ENCODE peak calls at places on chromosomes 5 and 9, in six cellular contexts. One of them, this sample, is unnamed.

GRCh38 chr9:75039006-75039405 is 10.9 kb upstream of the CARNMT1 start:
- DNase-seq in AG10803: peak
- DNase-seq in AG09309: peak
- DNase-seq in choroid plexus epithelial cell: peak
- DNase-seq in hepatocyte: peak
- DNase-seq in MM.1S: no peak
- DNase-seq in this sample: peak

GRCh38 chr5:72498284-72498683 is 8.9 kb downstream of the ZNF366 start:
- DNase-seq in AG10803: peak
- DNase-seq in AG09309: no peak
- DNase-seq in choroid plexus epithelial cell: peak
- DNase-seq in hepatocyte: no peak
- DNase-seq in MM.1S: no peak
- DNase-seq in this sample: peak

GRCh38 chr9:123349691-123350480 is 6.1 kb upstream of the CRB2 start:
- DNase-seq in AG10803: peak
- DNase-seq in AG09309: no peak
- DNase-seq in choroid plexus epithelial cell: peak
- DNase-seq in hepatocyte: peak
- DNase-seq in MM.1S: peak
- DNase-seq in this sample: peak

GRCh38 chr5:174736351-174736721 is 12.0 kb downstream of the MSX2 start:
- DNase-seq in AG10803: peak
- DNase-seq in AG09309: peak
- DNase-seq in choroid plexus epithelial cell: peak
- DNase-seq in hepatocyte: peak
- DNase-seq in MM.1S: no peak
- DNase-seq in this sample: peak

GRCh38 chr5:169650701-169651331 is 13.7 kb downstream of the DOCK2 start:
- DNase-seq in AG10803: peak
- DNase-seq in AG09309: peak
- DNase-seq in choroid plexus epithelial cell: peak
- DNase-seq in hepatocyte: no peak
- DNase-seq in MM.1S: no peak
- DNase-seq in this sample: peak

GRCh38 chr5:174832811-174833210 is 108.4 kb downstream of the MSX2 start:
- DNase-seq in AG10803: no peak
- DNase-seq in AG09309: no peak
- DNase-seq in choroid plexus epithelial cell: no peak
- DNase-seq in hepatocyte: no peak
- DNase-seq in MM.1S: no peak
- DNase-seq in this sample: no peak

GRCh38 chr5:149005077-149005892 is 57.6 kb downstream of the SH3TC2 start:
- DNase-seq in AG10803: peak
- DNase-seq in AG09309: peak
- DNase-seq in choroid plexus epithelial cell: peak
- DNase-seq in hepatocyte: peak
- DNase-seq in MM.1S: no peak
- DNase-seq in this sample: peak

GRCh38 chr5:2502970-2503594 is 248.4 kb downstream of the IRX2 start:
- DNase-seq in AG10803: no peak
- DNase-seq in AG09309: no peak
- DNase-seq in choroid plexus epithelial cell: no peak
- DNase-seq in hepatocyte: no peak
- DNase-seq in MM.1S: peak
- DNase-seq in this sample: no peak

GRCh38 chr5:132446621-132447020 is 44.0 kb downstream of the IRF1 start:
- DNase-seq in AG10803: peak
- DNase-seq in AG09309: peak
- DNase-seq in choroid plexus epithelial cell: peak
- DNase-seq in hepatocyte: no peak
- DNase-seq in MM.1S: no peak
- DNase-seq in this sample: peak

GRCh38 chr5:58439094-58439644 is 20.7 kb downstream of the PLK2 start:
- DNase-seq in AG10803: no peak
- DNase-seq in AG09309: no peak
- DNase-seq in choroid plexus epithelial cell: no peak
- DNase-seq in hepatocyte: no peak
- DNase-seq in MM.1S: no peak
- DNase-seq in this sample: no peak

GRCh38 chr5:120621339-120621738 is 157.2 kb downstream of the PRR16 start:
- DNase-seq in AG10803: no peak
- DNase-seq in AG09309: no peak
- DNase-seq in choroid plexus epithelial cell: no peak
- DNase-seq in hepatocyte: no peak
- DNase-seq in MM.1S: no peak
- DNase-seq in this sample: no peak

GRCh38 chr5:76303917-76304316 is 99.2 kb upstream of the IQGAP2 start:
- DNase-seq in AG10803: no peak
- DNase-seq in AG09309: no peak
- DNase-seq in choroid plexus epithelial cell: no peak
- DNase-seq in hepatocyte: peak
- DNase-seq in MM.1S: peak
- DNase-seq in this sample: no peak

GRCh38 chr5:35919191-35919590 is 19.2 kb downstream of the CAPSL start:
- DNase-seq in AG10803: peak
- DNase-seq in AG09309: peak
- DNase-seq in choroid plexus epithelial cell: peak
- DNase-seq in hepatocyte: peak
- DNase-seq in MM.1S: no peak
- DNase-seq in this sample: peak

GRCh38 chr9:89441655-89441970 is 56.3 kb downstream of the SEMA4D start:
- DNase-seq in AG10803: no peak
- DNase-seq in AG09309: no peak
- DNase-seq in choroid plexus epithelial cell: no peak
- DNase-seq in hepatocyte: no peak
- DNase-seq in MM.1S: no peak
- DNase-seq in this sample: no peak

GRCh38 chr5:112762113-112762810 is 24.6 kb downstream of the APC start:
- DNase-seq in AG10803: peak
- DNase-seq in AG09309: no peak
- DNase-seq in choroid plexus epithelial cell: peak
- DNase-seq in hepatocyte: no peak
- DNase-seq in MM.1S: no peak
- DNase-seq in this sample: peak

GRCh38 chr9:4821133-4821532 is 28.4 kb downstream of the RCL1 start:
- DNase-seq in AG10803: no peak
- DNase-seq in AG09309: no peak
- DNase-seq in choroid plexus epithelial cell: no peak
- DNase-seq in hepatocyte: no peak
- DNase-seq in MM.1S: no peak
- DNase-seq in this sample: no peak

GRCh38 chr9:88041447-88041846 is 67.1 kb upstream of the CDK20 start:
- DNase-seq in AG10803: peak
- DNase-seq in AG09309: no peak
- DNase-seq in choroid plexus epithelial cell: peak
- DNase-seq in hepatocyte: peak
- DNase-seq in MM.1S: no peak
- DNase-seq in this sample: peak
- TF ChIP-seq CTCF in AG10803: peak
- TF ChIP-seq CTCF in AG09309: peak
- TF ChIP-seq CTCF in choroid plexus epithelial cell: peak
- TF ChIP-seq CTCF in hepatocyte: peak
- TF ChIP-seq CTCF in MM.1S: peak
- TF ChIP-seq CTCF in this sample: peak

GRCh38 chr5:124869481-124870033 is 123.1 kb upstream of the ZNF608 start:
- DNase-seq in AG10803: no peak
- DNase-seq in AG09309: no peak
- DNase-seq in choroid plexus epithelial cell: no peak
- DNase-seq in hepatocyte: no peak
- DNase-seq in MM.1S: no peak
- DNase-seq in this sample: no peak

GRCh38 chr5:124867064-124867707 is 120.7 kb upstream of the ZNF608 start:
- DNase-seq in AG10803: peak
- DNase-seq in AG09309: peak
- DNase-seq in choroid plexus epithelial cell: peak
- DNase-seq in hepatocyte: no peak
- DNase-seq in MM.1S: no peak
- DNase-seq in this sample: peak

GRCh38 chr5:124868661-124869060 is 122.2 kb upstream of the ZNF608 start:
- DNase-seq in AG10803: peak
- DNase-seq in AG09309: no peak
- DNase-seq in choroid plexus epithelial cell: no peak
- DNase-seq in hepatocyte: no peak
- DNase-seq in MM.1S: no peak
- DNase-seq in this sample: no peak

GRCh38 chr5:124865603-124866354 is 119.3 kb upstream of the ZNF608 start:
- DNase-seq in AG10803: no peak
- DNase-seq in AG09309: no peak
- DNase-seq in choroid plexus epithelial cell: peak
- DNase-seq in hepatocyte: no peak
- DNase-seq in MM.1S: no peak
- DNase-seq in this sample: no peak

DNA sequence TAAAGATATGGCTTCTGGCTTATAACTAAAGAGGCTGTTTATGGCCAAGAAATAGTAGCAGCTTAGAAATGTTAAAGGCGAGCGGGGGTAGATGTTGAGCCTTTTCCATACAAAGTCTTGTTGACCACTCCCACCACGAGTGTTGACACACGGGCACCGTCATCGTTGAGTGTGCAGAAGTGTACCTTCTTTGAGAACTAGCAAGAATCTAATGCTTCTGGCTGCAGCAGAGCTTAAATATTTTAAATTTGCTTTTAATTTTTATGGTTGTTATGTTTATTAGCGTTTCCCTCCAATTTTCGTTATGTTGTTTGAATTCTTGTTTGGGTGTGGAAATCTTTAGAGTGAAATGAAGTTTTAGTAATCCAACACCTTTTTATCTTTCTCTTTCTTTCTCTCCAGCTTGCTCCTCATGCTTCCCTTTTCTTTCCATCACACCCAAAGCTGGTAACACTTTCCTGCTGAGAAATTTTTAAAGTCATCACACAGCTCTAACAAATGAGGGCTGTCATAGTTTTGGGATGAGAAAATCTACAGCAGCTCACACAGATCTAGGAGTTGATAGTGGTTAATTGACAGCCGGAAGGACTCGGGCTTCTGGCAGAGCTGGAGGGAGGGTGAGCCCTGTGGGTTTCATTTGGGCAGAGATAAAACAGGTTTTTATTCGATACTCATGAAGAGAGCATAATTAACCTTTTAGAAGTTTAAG is 120.1 kb upstream of the ZNF608 start:
- DNase-seq in AG10803: peak
- DNase-seq in AG09309: no peak
- DNase-seq in choroid plexus epithelial cell: no peak
- DNase-seq in hepatocyte: peak
- DNase-seq in MM.1S: no peak
- DNase-seq in this sample: no peak
- H3K4me3 ChIP-seq in AG10803: peak
- H3K4me3 ChIP-seq in AG09309: no peak
- H3K4me3 ChIP-seq in choroid plexus epithelial cell: no peak
- H3K4me3 ChIP-seq in hepatocyte: no peak
- H3K4me3 ChIP-seq in MM.1S: no peak
- H3K4me3 ChIP-seq in this sample: no peak

DNA sequence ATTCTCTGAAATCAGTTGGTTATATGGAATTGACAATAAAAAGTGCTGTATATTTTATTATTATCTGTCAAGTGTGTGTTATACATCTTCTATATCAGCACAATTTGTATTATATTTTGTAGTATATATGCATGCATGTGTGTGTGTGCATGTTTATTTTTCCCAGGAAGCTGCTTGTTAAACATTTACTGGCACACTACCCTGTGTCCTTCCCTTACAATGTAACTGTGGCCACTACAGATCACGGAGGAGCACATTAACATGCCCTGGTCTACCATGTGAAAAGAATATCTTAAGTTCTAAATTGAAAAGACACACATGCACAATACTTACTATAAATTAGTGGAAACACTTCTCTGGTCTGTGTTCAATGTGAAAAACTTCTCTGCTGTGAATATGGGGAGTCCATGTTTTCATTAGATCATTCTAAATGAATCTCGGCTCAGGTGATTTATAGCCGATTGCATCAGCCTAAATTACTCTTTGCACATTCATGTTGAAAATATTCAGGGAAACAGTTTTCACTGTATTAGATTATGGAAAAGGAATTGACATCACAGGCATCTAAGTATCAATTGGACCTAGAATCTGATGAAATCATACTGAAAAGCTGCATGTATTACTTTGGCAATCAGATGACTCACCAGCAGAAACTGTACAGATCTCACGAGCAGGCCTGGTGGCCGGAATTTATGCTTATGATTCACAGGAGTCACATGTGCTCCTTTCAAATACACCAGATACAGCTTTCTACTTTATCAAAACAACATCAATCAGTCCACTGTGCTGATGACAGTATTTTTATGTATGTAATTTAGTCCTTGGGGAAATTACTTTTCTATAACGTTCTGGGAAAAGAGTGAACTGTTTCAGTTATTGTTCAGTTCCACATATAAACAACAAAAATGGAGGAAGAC is 39.4 kb downstream of the LURAP1L start:
- DNase-seq in AG10803: peak
- DNase-seq in AG09309: peak
- DNase-seq in choroid plexus epithelial cell: peak
- DNase-seq in hepatocyte: peak
- DNase-seq in MM.1S: peak
- DNase-seq in this sample: peak
- TF ChIP-seq CTCF in AG10803: peak
- TF ChIP-seq CTCF in AG09309: peak
- TF ChIP-seq CTCF in choroid plexus epithelial cell: peak
- TF ChIP-seq CTCF in hepatocyte: peak
- TF ChIP-seq CTCF in MM.1S: no peak
- TF ChIP-seq CTCF in this sample: peak

GRCh38 chr9:120927125-120928014 is 774 bp upstream of the TRAF1 start:
- DNase-seq in AG10803: no peak
- DNase-seq in AG09309: no peak
- DNase-seq in choroid plexus epithelial cell: no peak
- DNase-seq in hepatocyte: no peak
- DNase-seq in MM.1S: no peak
- DNase-seq in this sample: no peak

GRCh38 chr9:120924698-120925534 is 1.7 kb downstream of the TRAF1 start:
- DNase-seq in AG10803: no peak
- DNase-seq in AG09309: no peak
- DNase-seq in choroid plexus epithelial cell: no peak
- DNase-seq in hepatocyte: no peak
- DNase-seq in MM.1S: no peak
- DNase-seq in this sample: no peak

GRCh38 chr9:120928015-120928719 is 1.6 kb upstream of the TRAF1 start:
- DNase-seq in AG10803: no peak
- DNase-seq in AG09309: no peak
- DNase-seq in choroid plexus epithelial cell: no peak
- DNase-seq in hepatocyte: peak
- DNase-seq in MM.1S: no peak
- DNase-seq in this sample: no peak

GRCh38 chr9:120925535-120926396 is 830 bp downstream of the TRAF1 start:
- DNase-seq in AG10803: peak
- DNase-seq in AG09309: no peak
- DNase-seq in choroid plexus epithelial cell: peak
- DNase-seq in hepatocyte: peak
- DNase-seq in MM.1S: no peak
- DNase-seq in this sample: peak

DNA sequence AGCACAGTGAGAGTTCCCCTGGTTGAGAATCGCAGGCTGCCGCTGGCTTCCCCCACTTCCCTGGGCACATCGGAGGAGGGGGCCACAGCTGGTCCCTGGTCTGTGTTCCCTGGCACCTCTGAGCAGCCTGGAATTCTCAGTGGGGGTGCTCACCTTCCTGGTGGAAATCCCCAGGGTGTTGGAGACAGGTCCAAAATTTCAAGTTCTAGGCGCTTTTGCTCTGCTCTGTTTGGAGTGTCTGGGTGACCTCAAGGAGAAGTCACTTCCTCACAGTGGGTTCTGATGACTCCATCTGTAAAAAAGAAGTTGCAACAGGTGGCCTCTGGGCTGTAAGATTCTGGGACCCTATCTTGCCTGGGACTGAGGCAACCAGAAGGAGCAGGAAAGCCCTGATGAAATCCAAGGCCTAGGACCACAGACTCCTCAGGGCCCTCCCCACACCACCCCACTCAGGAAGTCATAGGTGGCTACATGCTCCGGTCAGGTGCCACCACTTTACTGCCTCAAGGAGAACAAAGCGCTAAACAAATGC is at the start of gene TRAF1:
- DNase-seq in AG10803: no peak
- DNase-seq in AG09309: no peak
- DNase-seq in choroid plexus epithelial cell: no peak
- DNase-seq in hepatocyte: no peak
- DNase-seq in MM.1S: no peak
- DNase-seq in this sample: no peak
- H3K4me3 ChIP-seq in AG10803: no peak
- H3K4me3 ChIP-seq in AG09309: no peak
- H3K4me3 ChIP-seq in choroid plexus epithelial cell: no peak
- H3K4me3 ChIP-seq in hepatocyte: no peak
- H3K4me3 ChIP-seq in MM.1S: no peak
- H3K4me3 ChIP-seq in this sample: no peak

This sample was measured in fibroblast of mammary gland.